ENCODE peak calls at places on chromosomes 7 and 10, in six cellular contexts. D is IMR-90, K is H1, G is neuronal stem cell, T is H9, S is mesenchymal stem cell. U is an unnamed sample. For H3K9me3, the result is how much of the 10 kb centered on the place peaks cover.

GRCh38 chr10:3651969-3652653 is 132.9 kb downstream of the KLF6 start:
- DNase-seq in D (no peak), K (no peak), G (no peak), T (no peak), S (no peak), U (peak)

GRCh38 chr10:44994752-44995530 is 5.8 kb upstream of the ZNF22 start:
- DNase-seq in D (no peak), K (no peak), G (no peak), T (no peak), S (no peak), U (no peak)

GRCh38 chr10:69797959-69798358 is 3.7 kb upstream of the COL13A1 start:
- DNase-seq in D (no peak), K (no peak), G (no peak), T (no peak), S (no peak), U (no peak)

GRCh38 chr10:95374597-95375209 is 83.9 kb upstream of the PDLIM1 start:
- DNase-seq in D (peak), K (peak), G (peak), T (peak), S (peak), U (peak)

GRCh38 chr10:33006342-33006887 is 48.4 kb upstream of the ITGB1 start:
- DNase-seq in D (no peak), K (no peak), G (no peak), T (no peak), S (no peak), U (no peak)

GRCh38 chr7:85160223-85160622 is 26.6 kb downstream of the SEMA3D start:
- DNase-seq in D (peak), K (no peak), G (no peak), T (no peak), S (peak), U (no peak)

GRCh38 chr10:44619521-44619920 is 234.6 kb upstream of the CXCL12 start:
- DNase-seq in D (no peak), K (no peak), G (no peak), T (no peak), S (no peak), U (no peak)

GRCh38 chr7:29889288-29889687 is 83.0 kb downstream of the WIPF3 start:
- DNase-seq in D (no peak), K (no peak), G (no peak), T (no peak), S (no peak), U (no peak)

GRCh38 chr10:62726142-62726541 is 78.4 kb upstream of the ADO start:
- DNase-seq in D (no peak), K (no peak), G (no peak), T (no peak), S (no peak), U (no peak)

GRCh38 chr7:5681979-5682546 is 99.4 kb downstream of the RNF216 start:
- DNase-seq in D (no peak), K (no peak), G (no peak), T (no peak), S (no peak), U (no peak)

GRCh38 chr10:123501148-123501547 is 165.0 kb upstream of the GPR26 start:
- DNase-seq in D (no peak), K (no peak), G (no peak), T (no peak), S (no peak), U (no peak)

GRCh38 chr7:29865526-29865925 is 59.2 kb downstream of the WIPF3 start:
- DNase-seq in D (peak), K (no peak), G (no peak), T (no peak), S (peak), U (no peak)

GRCh38 chr7:150367187-150367510 is 1.5 kb upstream of the REPIN1 start:
- DNase-seq in D (no peak), K (no peak), G (no peak), T (no peak), S (no peak), U (no peak)

GRCh38 chr7:91379246-91379645 is 115.0 kb downstream of the FZD1 start:
- DNase-seq in D (no peak), K (no peak), G (no peak), T (no peak), S (no peak), U (no peak)

GRCh38 chr10:12535656-12536055 is 186.3 kb downstream of the CAMK1D start:
- DNase-seq in D (peak), K (no peak), G (no peak), T (no peak), S (peak), U (no peak)

GRCh38 chr7:157494506-157495176 is 157.8 kb downstream of the DNAJB6 start:
- DNase-seq in D (no peak), K (no peak), G (no peak), T (no peak), S (no peak), U (no peak)
- H3K9me3 ChIP-seq in D (under half), K (under half), G (under half), T (under half), S (under half), U (under half)

GRCh38 chr7:30917216-30917893 is 5.7 kb downstream of the AQP1 start:
- DNase-seq in D (no peak), K (no peak), G (no peak), T (no peak), S (no peak), U (no peak)

GRCh38 chr7:30916767-30917166 is 5.1 kb downstream of the AQP1 start:
- DNase-seq in D (no peak), K (no peak), G (no peak), T (no peak), S (no peak), U (no peak)

GRCh38 chr7:30915751-30916150 is 4.1 kb downstream of the AQP1 start:
- DNase-seq in D (no peak), K (no peak), G (no peak), T (no peak), S (no peak), U (no peak)

GRCh38 chr7:30914611-30915601 is 3.3 kb downstream of the AQP1 start:
- DNase-seq in D (peak), K (no peak), G (no peak), T (no peak), S (peak), U (peak)

GRCh38 chr7:30916255-30916654 is 4.6 kb downstream of the AQP1 start:
- DNase-seq in D (no peak), K (no peak), G (no peak), T (no peak), S (no peak), U (no peak)
- H2AK5ac ChIP-seq in D (no peak), K (no peak), G (peak), T (no peak), S (peak), U (no peak)

DNA sequence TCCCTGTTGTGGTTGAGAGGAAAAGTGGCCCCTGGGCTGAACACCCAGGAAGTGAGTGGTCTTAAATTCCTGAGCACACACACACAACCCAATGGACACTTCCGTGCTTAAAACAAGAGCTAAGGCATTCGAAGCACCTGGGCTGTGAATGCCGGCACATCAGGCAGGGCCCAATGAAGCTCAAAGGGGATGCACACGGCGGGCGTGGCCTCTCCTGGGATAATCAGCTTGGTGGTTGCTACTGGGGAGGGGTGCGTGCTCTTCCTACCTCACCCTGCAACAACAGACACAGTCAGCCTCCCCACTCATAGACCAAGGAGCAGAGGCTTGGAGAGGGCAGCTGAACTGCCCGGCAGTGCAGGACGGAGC is 115.0 kb upstream of the TCERG1L start:
- DNase-seq in D (no peak), K (no peak), G (no peak), T (no peak), S (no peak), U (no peak)
- H3K9me3 ChIP-seq in D (half or more), K (under half), G (under half), T (under half), S (under half), U (under half)

GRCh38 chr10:86955501-86956194 is 1.8 kb downstream of the MMRN2 start:
- DNase-seq in D (no peak), K (no peak), G (no peak), T (peak), S (no peak), U (no peak)
- H2AK5ac ChIP-seq in D (no peak), K (peak), G (peak), T (no peak), S (no peak), U (no peak)

GRCh38 chr7:4230352-4230751 is 451.7 kb upstream of the FOXK1 start:
- DNase-seq in D (no peak), K (no peak), G (no peak), T (no peak), S (no peak), U (no peak)
- H3K9me3 ChIP-seq in D (under half), K (under half), G (under half), T (under half), S (under half), U (under half)